ENCODE peak calls at places on chromosomes 5 and 9, in four cellular contexts. L is pancreas; R is activated CD8-positive, alpha-beta memory T cell treated with anti-CD3 and anti-CD28 coated beads, Interleukin-2, amount 50 U/mL, for 48 hours; Y is AG04450. Q is an unnamed sample.

GRCh38 chr9:114484854-114485443 is 20.3 kb downstream of the WHRN start:
- DNase-seq in L (no peak), Y (peak), R (no peak), Q (no peak)

GRCh38 chr9:37029304-37029775 is 4.7 kb downstream of the PAX5 start:
- DNase-seq in R (no peak), L (no peak), Y (no peak), Q (no peak)

GRCh38 chr9:3331801-3332200 is 194.0 kb downstream of the RFX3 start:
- DNase-seq in R (no peak), L (no peak), Y (no peak), Q (no peak)

GRCh38 chr5:51748667-51749066 is 365.4 kb downstream of the ISL1 start:
- DNase-seq in Y (no peak), R (no peak), L (no peak), Q (no peak)

GRCh38 chr9:28032178-28032532 is 458.9 kb upstream of the C9orf72 start:
- DNase-seq in R (no peak), Y (no peak), L (no peak), Q (no peak)

GRCh38 chr9:116337015-116337414 is 183.4 kb downstream of the PAPPA start:
- DNase-seq in R (no peak), L (no peak), Y (peak), Q (no peak)

GRCh38 chr5:133838286-133838685 is 130.1 kb downstream of the C5orf15 start:
- DNase-seq in R (no peak), L (no peak), Y (no peak), Q (no peak)

GRCh38 chr9:128920381-128921058 is at the start of gene PHYHD1:
- DNase-seq in R (no peak), Y (no peak), L (peak), Q (no peak)

GRCh38 chr5:84213212-84213611 is 171.5 kb downstream of the EDIL3 start:
- DNase-seq in Y (no peak), R (no peak), L (no peak), Q (no peak)

GRCh38 chr9:9341203-9341602 is 1271.6 kb downstream of the PTPRD start:
- DNase-seq in L (no peak), Y (no peak), R (no peak), Q (no peak)

GRCh38 chr5:174608631-174609097 is 115.7 kb upstream of the MSX2 start:
- DNase-seq in L (peak), Y (no peak), R (no peak), Q (no peak)